ENCODE peak calls at places on chromosomes 7 and 10, in nine cellular contexts. A is activated T-cell treated with anti-CD3 and anti-CD28 coated beads, Interleukin-2, amount 50 U/mL, for 1 hour; P is IMR-90; X is activated T-helper 1 cell treated with Interleukin-2 at 50 U/mL for 16 hours; I is cortex of kidney; U is activated CD8-positive, alpha-beta memory T cell treated with anti-CD3 and anti-CD28 coated beads for 48 hours; M is activated naive CD8-positive, alpha-beta T cell treated with anti-CD3 and anti-CD28 coated beads, Interleukin-2, amount 50 U/mL, for 16 hours; B is HT-29; K is hepatocyte. N is an unnamed sample.

GRCh38 chr7:41418337-41418736 is 284.6 kb downstream of the INHBA start:
- DNase-seq in A (no peak), P (no peak), X (no peak), I (no peak), U (no peak), M (no peak), B (no peak), K (no peak), N (no peak)

GRCh38 chr10:33036670-33037069 is 78.6 kb upstream of the ITGB1 start:
- DNase-seq in A (no peak), P (no peak), X (no peak), I (no peak), U (no peak), M (no peak), B (no peak), K (no peak), N (no peak)

GRCh38 chr10:132634947-132635271 is 97.3 kb downstream of the INPP5A start:
- DNase-seq in A (no peak), P (no peak), X (no peak), I (no peak), U (no peak), M (no peak), B (no peak), K (no peak), N (peak; percentile 62)

GRCh38 chr10:50367732-50368131 is 116.4 kb upstream of the ASAH2 start:
- DNase-seq in A (no peak), P (peak; percentile 54), X (no peak), I (no peak), U (no peak), M (no peak), B (peak; percentile 47), K (peak; percentile 36), N (no peak)

GRCh38 chr7:96126382-96126781 is 195.5 kb downstream of the SLC25A13 start:
- DNase-seq in A (no peak), P (no peak), X (no peak), I (no peak), U (no peak), M (no peak), B (peak; percentile 58), K (peak; percentile 13), N (no peak)

GRCh38 chr10:93813507-93814465 is 56.0 kb downstream of the LGI1 start:
- DNase-seq in A (peak; percentile 27), P (peak; percentile 41), X (no peak), I (no peak), U (no peak), M (no peak), B (peak; percentile 74), K (peak; percentile 55), N (no peak)

GRCh38 chr7:141700848-141701371 is 1.1 kb downstream of the DENND11 start:
- DNase-seq in A (peak; percentile 24), P (no peak), X (no peak), I (no peak), U (no peak), M (no peak), B (no peak), K (no peak), N (peak; percentile 73)

GRCh38 chr10:17816208-17816607 is 7.1 kb downstream of the MRC1 start:
- DNase-seq in A (no peak), P (no peak), X (no peak), I (no peak), U (no peak), M (no peak), B (no peak), K (no peak), N (no peak)

GRCh38 chr7:25731035-25731880 is 420.7 kb upstream of the NFE2L3 start:
- DNase-seq in A (no peak), P (no peak), X (no peak), I (no peak), U (no peak), M (no peak), B (no peak), K (no peak), N (no peak)

GRCh38 chr10:102342958-102343357 is 52.5 kb upstream of the NFKB2 start:
- DNase-seq in A (no peak), P (peak; percentile 86), X (no peak), I (no peak), U (no peak), M (no peak), B (no peak), K (no peak), N (peak; percentile 74)

GRCh38 chr7:79453558-79454324 is at the start of gene MAGI2:
- DNase-seq in A (no peak), P (peak; percentile 84), X (no peak), I (peak; percentile 16), U (no peak), M (no peak), B (no peak), K (peak; percentile 89), N (peak; percentile 87)

GRCh38 chr10:35517431-35518181 is 87.5 kb upstream of the GJD4 start:
- DNase-seq in A (no peak), P (peak; percentile 54), X (no peak), I (no peak), U (no peak), M (no peak), B (no peak), K (no peak), N (no peak)

GRCh38 chr7:25391295-25391861 is 163.1 kb upstream of the NPVF start:
- DNase-seq in A (no peak), P (peak; percentile 22), X (no peak), I (no peak), U (no peak), M (no peak), B (peak; percentile 34), K (peak; percentile 55), N (peak; percentile 14)

GRCh38 chr10:122490786-122491680 is 29.7 kb downstream of the HTRA1 start:
- DNase-seq in A (no peak), P (no peak), X (peak; percentile 17), I (no peak), U (peak; percentile 12), M (no peak), B (no peak), K (no peak), N (no peak)

GRCh38 chr7:75772081-75773077 is at the start of gene CCL26:
- DNase-seq in A (no peak), P (peak; percentile 79), X (no peak), I (no peak), U (no peak), M (no peak), B (no peak), K (no peak), N (peak; percentile 55)

GRCh38 chr10:661891-662605 is 27.4 kb downstream of the DIP2C start:
- DNase-seq in A (no peak), P (no peak), X (no peak), I (no peak), U (no peak), M (no peak), B (no peak), K (no peak), N (no peak)